ENCODE peak calls at places on chromosomes 13 and 19, in six cellular contexts. One of them, this sample, is unnamed.

GRCh38 chr13:114166381-114167131 is 12.5 kb upstream of the CFAP97D2 start:
- DNase-seq in activated CD4-positive, alpha-beta T cell treated with anti-CD3 and anti-CD28 coated beads, Interleukin-2, amount 10 ng/mL, durations not matched to agents 7 days and 5 days: no peak
- DNase-seq in AG08396: peak; percentile 14
- DNase-seq in SW480: no peak
- DNase-seq in ELF-1: no peak
- DNase-seq in NCI-H345: no peak
- DNase-seq in this sample: no peak

GRCh38 chr19:53182202-53182601 is 11.0 kb downstream of the ZNF665 start:
- DNase-seq in activated CD4-positive, alpha-beta T cell treated with anti-CD3 and anti-CD28 coated beads, Interleukin-2, amount 10 ng/mL, durations not matched to agents 7 days and 5 days: no peak
- DNase-seq in AG08396: no peak
- DNase-seq in ELF-1: no peak
- DNase-seq in NCI-H345: no peak
- DNase-seq in SW480: no peak
- DNase-seq in this sample: no peak

GRCh38 chr19:33374406-33374703 is 846 bp downstream of the CEBPG start:
- DNase-seq in activated CD4-positive, alpha-beta T cell treated with anti-CD3 and anti-CD28 coated beads, Interleukin-2, amount 10 ng/mL, durations not matched to agents 7 days and 5 days: peak; percentile 13
- DNase-seq in SW480: peak; percentile 54
- DNase-seq in NCI-H345: peak; percentile 46
- DNase-seq in AG08396: peak; percentile 35
- DNase-seq in ELF-1: peak; percentile 26
- DNase-seq in this sample: no peak

GRCh38 chr19:55283548-55284393 is at the start of gene BRSK1:
- DNase-seq in ELF-1: no peak
- DNase-seq in SW480: peak; percentile 53
- DNase-seq in AG08396: peak; percentile 80
- DNase-seq in NCI-H345: peak; percentile 74
- DNase-seq in activated CD4-positive, alpha-beta T cell treated with anti-CD3 and anti-CD28 coated beads, Interleukin-2, amount 10 ng/mL, durations not matched to agents 7 days and 5 days: peak; percentile 51
- DNase-seq in this sample: no peak

GRCh38 chr13:100323937-100324336 is 235.0 kb downstream of the PCCA start:
- DNase-seq in NCI-H345: no peak
- DNase-seq in activated CD4-positive, alpha-beta T cell treated with anti-CD3 and anti-CD28 coated beads, Interleukin-2, amount 10 ng/mL, durations not matched to agents 7 days and 5 days: no peak
- DNase-seq in AG08396: no peak
- DNase-seq in ELF-1: no peak
- DNase-seq in SW480: no peak
- DNase-seq in this sample: no peak

GRCh38 chr19:29329460-29330134 is 116.6 kb upstream of the UQCRFS1 start:
- DNase-seq in SW480: peak; percentile 39
- DNase-seq in ELF-1: peak; percentile 74
- DNase-seq in activated CD4-positive, alpha-beta T cell treated with anti-CD3 and anti-CD28 coated beads, Interleukin-2, amount 10 ng/mL, durations not matched to agents 7 days and 5 days: peak; percentile 23
- DNase-seq in NCI-H345: no peak
- DNase-seq in AG08396: no peak
- DNase-seq in this sample: peak; percentile 32

GRCh38 chr19:41112728-41113290 is 1.4 kb upstream of the CYP2F1 start:
- DNase-seq in NCI-H345: no peak
- DNase-seq in activated CD4-positive, alpha-beta T cell treated with anti-CD3 and anti-CD28 coated beads, Interleukin-2, amount 10 ng/mL, durations not matched to agents 7 days and 5 days: no peak
- DNase-seq in SW480: no peak
- DNase-seq in ELF-1: no peak
- DNase-seq in AG08396: no peak
- DNase-seq in this sample: no peak

GRCh38 chr13:95950103-95950502 is 103.1 kb downstream of the UGGT2 start:
- DNase-seq in ELF-1: no peak
- DNase-seq in AG08396: no peak
- DNase-seq in SW480: no peak
- DNase-seq in NCI-H345: no peak
- DNase-seq in activated CD4-positive, alpha-beta T cell treated with anti-CD3 and anti-CD28 coated beads, Interleukin-2, amount 10 ng/mL, durations not matched to agents 7 days and 5 days: no peak
- DNase-seq in this sample: peak; percentile 34

GRCh38 chr13:34161829-34162544 is 344.0 kb downstream of the RFC3 start:
- DNase-seq in AG08396: peak; percentile 12
- DNase-seq in activated CD4-positive, alpha-beta T cell treated with anti-CD3 and anti-CD28 coated beads, Interleukin-2, amount 10 ng/mL, durations not matched to agents 7 days and 5 days: no peak
- DNase-seq in ELF-1: no peak
- DNase-seq in NCI-H345: peak; percentile 69
- DNase-seq in SW480: no peak
- DNase-seq in this sample: peak; percentile 81

GRCh38 chr13:99062593-99062992 is 84.7 kb upstream of the DOCK9 start:
- DNase-seq in activated CD4-positive, alpha-beta T cell treated with anti-CD3 and anti-CD28 coated beads, Interleukin-2, amount 10 ng/mL, durations not matched to agents 7 days and 5 days: no peak
- DNase-seq in SW480: no peak
- DNase-seq in AG08396: no peak
- DNase-seq in NCI-H345: peak; percentile 86
- DNase-seq in ELF-1: no peak
- DNase-seq in this sample: no peak

GRCh38 chr19:37470216-37470615 is 1.1 kb downstream of the ZNF570 start:
- DNase-seq in ELF-1: peak; percentile 1
- DNase-seq in AG08396: no peak
- DNase-seq in NCI-H345: no peak
- DNase-seq in activated CD4-positive, alpha-beta T cell treated with anti-CD3 and anti-CD28 coated beads, Interleukin-2, amount 10 ng/mL, durations not matched to agents 7 days and 5 days: no peak
- DNase-seq in SW480: no peak
- DNase-seq in this sample: no peak

GRCh38 chr13:40578055-40578454 is 88.4 kb downstream of the FOXO1 start:
- DNase-seq in activated CD4-positive, alpha-beta T cell treated with anti-CD3 and anti-CD28 coated beads, Interleukin-2, amount 10 ng/mL, durations not matched to agents 7 days and 5 days: no peak
- DNase-seq in ELF-1: no peak
- DNase-seq in NCI-H345: no peak
- DNase-seq in SW480: no peak
- DNase-seq in AG08396: no peak
- DNase-seq in this sample: no peak

GRCh38 chr13:107035778-107036177 is 467.8 kb upstream of the ARGLU1 start:
- DNase-seq in AG08396: peak; percentile 55
- DNase-seq in NCI-H345: no peak
- DNase-seq in SW480: no peak
- DNase-seq in activated CD4-positive, alpha-beta T cell treated with anti-CD3 and anti-CD28 coated beads, Interleukin-2, amount 10 ng/mL, durations not matched to agents 7 days and 5 days: no peak
- DNase-seq in ELF-1: no peak
- DNase-seq in this sample: no peak

GRCh38 chr13:35697281-35697680 is 220.8 kb upstream of the MAB21L1 start:
- DNase-seq in ELF-1: peak; percentile 61
- DNase-seq in AG08396: no peak
- DNase-seq in activated CD4-positive, alpha-beta T cell treated with anti-CD3 and anti-CD28 coated beads, Interleukin-2, amount 10 ng/mL, durations not matched to agents 7 days and 5 days: no peak
- DNase-seq in SW480: peak; percentile 28
- DNase-seq in NCI-H345: no peak
- DNase-seq in this sample: no peak

GRCh38 chr19:43438291-43439162 is 23.8 kb downstream of the TEX101 start:
- DNase-seq in SW480: peak; percentile 72
- DNase-seq in ELF-1: no peak
- DNase-seq in AG08396: peak; percentile 66
- DNase-seq in NCI-H345: no peak
- DNase-seq in activated CD4-positive, alpha-beta T cell treated with anti-CD3 and anti-CD28 coated beads, Interleukin-2, amount 10 ng/mL, durations not matched to agents 7 days and 5 days: peak; percentile 27
- DNase-seq in this sample: peak; percentile 76

GRCh38 chr13:96810104-96810503 is 184.2 kb downstream of the OXGR1 start:
- DNase-seq in AG08396: no peak
- DNase-seq in NCI-H345: no peak
- DNase-seq in SW480: no peak
- DNase-seq in activated CD4-positive, alpha-beta T cell treated with anti-CD3 and anti-CD28 coated beads, Interleukin-2, amount 10 ng/mL, durations not matched to agents 7 days and 5 days: no peak
- DNase-seq in ELF-1: no peak
- DNase-seq in this sample: no peak

GRCh38 chr13:100547805-100548204 is 40.8 kb downstream of the GGACT start:
- DNase-seq in SW480: no peak
- DNase-seq in ELF-1: peak; percentile 49
- DNase-seq in AG08396: no peak
- DNase-seq in NCI-H345: no peak
- DNase-seq in activated CD4-positive, alpha-beta T cell treated with anti-CD3 and anti-CD28 coated beads, Interleukin-2, amount 10 ng/mL, durations not matched to agents 7 days and 5 days: no peak
- DNase-seq in this sample: no peak

GRCh38 chr13:30002577-30002976 is 152.2 kb upstream of the UBL3 start:
- DNase-seq in NCI-H345: no peak
- DNase-seq in ELF-1: no peak
- DNase-seq in SW480: peak; percentile 12
- DNase-seq in AG08396: peak; percentile 30
- DNase-seq in activated CD4-positive, alpha-beta T cell treated with anti-CD3 and anti-CD28 coated beads, Interleukin-2, amount 10 ng/mL, durations not matched to agents 7 days and 5 days: no peak
- DNase-seq in this sample: no peak

GRCh38 chr19:43662487-43662886 is 7.5 kb downstream of the PLAUR start:
- DNase-seq in activated CD4-positive, alpha-beta T cell treated with anti-CD3 and anti-CD28 coated beads, Interleukin-2, amount 10 ng/mL, durations not matched to agents 7 days and 5 days: no peak
- DNase-seq in AG08396: no peak
- DNase-seq in SW480: no peak
- DNase-seq in NCI-H345: no peak
- DNase-seq in ELF-1: peak; percentile 53
- DNase-seq in this sample: peak; percentile 34

GRCh38 chr13:114154476-114154875 is 22.1 kb upstream of the RASA3 start:
- DNase-seq in activated CD4-positive, alpha-beta T cell treated with anti-CD3 and anti-CD28 coated beads, Interleukin-2, amount 10 ng/mL, durations not matched to agents 7 days and 5 days: no peak
- DNase-seq in SW480: no peak
- DNase-seq in ELF-1: no peak
- DNase-seq in AG08396: no peak
- DNase-seq in NCI-H345: no peak
- DNase-seq in this sample: no peak

GRCh38 chr13:43786766-43787517 is at the start of gene ENOX1:
- DNase-seq in SW480: peak; percentile 64
- DNase-seq in ELF-1: peak; percentile 77
- DNase-seq in AG08396: peak; percentile 79
- DNase-seq in NCI-H345: peak; percentile 65
- DNase-seq in activated CD4-positive, alpha-beta T cell treated with anti-CD3 and anti-CD28 coated beads, Interleukin-2, amount 10 ng/mL, durations not matched to agents 7 days and 5 days: peak; percentile 32
- DNase-seq in this sample: no peak

GRCh38 chr13:22227895-22228294 is 557.0 kb downstream of the FGF9 start:
- DNase-seq in ELF-1: no peak
- DNase-seq in AG08396: no peak
- DNase-seq in NCI-H345: no peak
- DNase-seq in SW480: no peak
- DNase-seq in activated CD4-positive, alpha-beta T cell treated with anti-CD3 and anti-CD28 coated beads, Interleukin-2, amount 10 ng/mL, durations not matched to agents 7 days and 5 days: no peak
- DNase-seq in this sample: no peak

GRCh38 chr19:42051166-42052115 is 18.6 kb downstream of the GRIK5 start:
- DNase-seq in AG08396: no peak
- DNase-seq in NCI-H345: peak; percentile 33
- DNase-seq in SW480: peak; percentile 61
- DNase-seq in activated CD4-positive, alpha-beta T cell treated with anti-CD3 and anti-CD28 coated beads, Interleukin-2, amount 10 ng/mL, durations not matched to agents 7 days and 5 days: no peak
- DNase-seq in ELF-1: no peak
- DNase-seq in this sample: peak; percentile 31

GRCh38 chr19:18745931-18746330 is 45.2 kb downstream of the COMP start:
- DNase-seq in AG08396: no peak
- DNase-seq in activated CD4-positive, alpha-beta T cell treated with anti-CD3 and anti-CD28 coated beads, Interleukin-2, amount 10 ng/mL, durations not matched to agents 7 days and 5 days: no peak
- DNase-seq in SW480: no peak
- DNase-seq in ELF-1: no peak
- DNase-seq in NCI-H345: no peak
- DNase-seq in this sample: no peak

GRCh38 chr13:24606486-24607170 is 73.6 kb upstream of the ATP12A start:
- DNase-seq in activated CD4-positive, alpha-beta T cell treated with anti-CD3 and anti-CD28 coated beads, Interleukin-2, amount 10 ng/mL, durations not matched to agents 7 days and 5 days: no peak
- DNase-seq in ELF-1: peak; percentile 72
- DNase-seq in AG08396: no peak
- DNase-seq in NCI-H345: no peak
- DNase-seq in SW480: no peak
- DNase-seq in this sample: no peak

GRCh38 chr13:79867248-79867647 is 386.3 kb downstream of the NDFIP2 start:
- DNase-seq in NCI-H345: no peak
- DNase-seq in ELF-1: no peak
- DNase-seq in activated CD4-positive, alpha-beta T cell treated with anti-CD3 and anti-CD28 coated beads, Interleukin-2, amount 10 ng/mL, durations not matched to agents 7 days and 5 days: no peak
- DNase-seq in AG08396: no peak
- DNase-seq in SW480: no peak
- DNase-seq in this sample: peak; percentile 19

GRCh38 chr19:31451686-31452325 is 102.6 kb upstream of the TSHZ3 start:
- DNase-seq in ELF-1: no peak
- DNase-seq in NCI-H345: no peak
- DNase-seq in activated CD4-positive, alpha-beta T cell treated with anti-CD3 and anti-CD28 coated beads, Interleukin-2, amount 10 ng/mL, durations not matched to agents 7 days and 5 days: no peak
- DNase-seq in SW480: no peak
- DNase-seq in AG08396: no peak
- DNase-seq in this sample: no peak

GRCh38 chr19:46610851-46611770 is 10.0 kb downstream of the CALM3 start:
- DNase-seq in SW480: peak; percentile 57
- DNase-seq in NCI-H345: no peak
- DNase-seq in ELF-1: no peak
- DNase-seq in activated CD4-positive, alpha-beta T cell treated with anti-CD3 and anti-CD28 coated beads, Interleukin-2, amount 10 ng/mL, durations not matched to agents 7 days and 5 days: peak; percentile 65
- DNase-seq in AG08396: no peak
- DNase-seq in this sample: no peak

GRCh38 chr19:49058592-49058991 is 1.0 kb upstream of the CGB7 start:
- DNase-seq in activated CD4-positive, alpha-beta T cell treated with anti-CD3 and anti-CD28 coated beads, Interleukin-2, amount 10 ng/mL, durations not matched to agents 7 days and 5 days: no peak
- DNase-seq in ELF-1: peak; percentile 27
- DNase-seq in SW480: no peak
- DNase-seq in AG08396: peak; percentile 74
- DNase-seq in NCI-H345: no peak
- DNase-seq in this sample: peak; percentile 28

GRCh38 chr13:44035400-44035799 is 155.7 kb downstream of the LACC1 start:
- DNase-seq in NCI-H345: no peak
- DNase-seq in SW480: no peak
- DNase-seq in ELF-1: no peak
- DNase-seq in AG08396: no peak
- DNase-seq in activated CD4-positive, alpha-beta T cell treated with anti-CD3 and anti-CD28 coated beads, Interleukin-2, amount 10 ng/mL, durations not matched to agents 7 days and 5 days: no peak
- DNase-seq in this sample: no peak

GRCh38 chr19:28710278-28710677 is 502.7 kb downstream of the UQCRFS1 start:
- DNase-seq in SW480: peak; percentile 65
- DNase-seq in activated CD4-positive, alpha-beta T cell treated with anti-CD3 and anti-CD28 coated beads, Interleukin-2, amount 10 ng/mL, durations not matched to agents 7 days and 5 days: peak; percentile 27
- DNase-seq in NCI-H345: peak; percentile 91
- DNase-seq in AG08396: peak; percentile 40
- DNase-seq in ELF-1: no peak
- DNase-seq in this sample: peak; percentile 85